ENCODE peak calls at places on chromosomes 5 and 9, in five cellular contexts. O is fibroblast of the aortic adventitia, G is astrocyte, P is upper lobe of right lung, I is tibial nerve. U is an unnamed sample.

GRCh38 chr9:134571946-134572914 is 69.4 kb upstream of the COL5A1 start:
- DNase-seq in O (no peak), G (no peak), P (peak), I (no peak), U (no peak)

GRCh38 chr5:74034738-74035137 is 408.7 kb downstream of the ARHGEF28 start:
- DNase-seq in O (peak), G (peak), P (no peak), I (no peak), U (no peak)

GRCh38 chr5:154712518-154713437 is 42.4 kb upstream of the LARP1 start:
- DNase-seq in O (no peak), G (no peak), P (peak), I (no peak), U (peak)

GRCh38 chr9:4667681-4668080 is 1.4 kb upstream of the SPATA6L start:
- DNase-seq in O (no peak), G (no peak), P (no peak), I (no peak), U (no peak)

GRCh38 chr5:172321593-172321992 is 38.0 kb upstream of the UBTD2 start:
- DNase-seq in O (no peak), G (no peak), P (no peak), I (no peak), U (no peak)

GRCh38 chr9:126707083-126707482 is 93.4 kb downstream of the LMX1B start:
- DNase-seq in O (no peak), G (no peak), P (no peak), I (no peak), U (no peak)

GRCh38 chr9:129197978-129198736 is 20.1 kb upstream of the IER5L start:
- DNase-seq in O (peak), G (peak), P (no peak), I (peak), U (no peak)

GRCh38 chr9:100600511-100601079 is 22.7 kb downstream of the CAVIN4 start:
- DNase-seq in O (no peak), G (no peak), P (no peak), I (no peak), U (no peak)

GRCh38 chr9:133726401-133727276 is 11.5 kb downstream of the SARDH start:
- DNase-seq in O (peak), G (peak), P (peak), I (peak), U (peak)

GRCh38 chr9:125990793-125991220 is 243.6 kb downstream of the PBX3 start:
- DNase-seq in O (no peak), G (no peak), P (peak), I (no peak), U (no peak)

GRCh38 chr5:147519380-147519779 is 9.5 kb upstream of the DPYSL3 start:
- DNase-seq in O (no peak), G (no peak), P (no peak), I (no peak), U (no peak)

GRCh38 chr5:174166231-174167079 is 120.9 kb downstream of the NSG2 start:
- DNase-seq in O (no peak), G (no peak), P (no peak), I (no peak), U (no peak)

GRCh38 chr9:104776787-104777186 is 12.9 kb downstream of the NIPSNAP3B start:
- DNase-seq in O (peak), G (peak), P (no peak), I (no peak), U (no peak)

U was measured in DMS79 treated with DMSO at 0.1 percent for 48 hours.